ENCODE peak calls at places on chromosomes 3 and 15, in eight cellular contexts. One of them, this sample, is unnamed.

GRCh38 chr3:151067158-151067557 is 18.3 kb upstream of the MED12L start:
- DNase-seq in body of pancreas: no peak
- DNase-seq in lower leg skin: no peak
- DNase-seq in Peyer's patch: no peak
- DNase-seq in IMR-90: no peak
- DNase-seq in HCT116: peak; percentile 13
- DNase-seq in uterus: no peak
- DNase-seq in A549: peak; percentile 37
- DNase-seq in this sample: no peak

GRCh38 chr3:100032262-100032661 is 82.0 kb downstream of the FILIP1L start:
- DNase-seq in A549: peak; percentile 11
- DNase-seq in Peyer's patch: no peak
- DNase-seq in HCT116: no peak
- DNase-seq in lower leg skin: no peak
- DNase-seq in IMR-90: peak; percentile 90
- DNase-seq in uterus: no peak
- DNase-seq in body of pancreas: no peak
- DNase-seq in this sample: no peak

GRCh38 chr3:124780767-124781485 is 50.7 kb downstream of the UMPS start:
- DNase-seq in body of pancreas: peak; percentile 58
- DNase-seq in lower leg skin: peak; percentile 94
- DNase-seq in Peyer's patch: no peak
- DNase-seq in uterus: peak; percentile 74
- DNase-seq in IMR-90: peak; percentile 58
- DNase-seq in A549: no peak
- DNase-seq in HCT116: no peak
- DNase-seq in this sample: peak; percentile 33

GRCh38 chr3:174216948-174217718 is 642.0 kb upstream of the NAALADL2 start:
- DNase-seq in lower leg skin: no peak
- DNase-seq in IMR-90: no peak
- DNase-seq in uterus: no peak
- DNase-seq in Peyer's patch: no peak
- DNase-seq in HCT116: no peak
- DNase-seq in body of pancreas: no peak
- DNase-seq in A549: no peak
- DNase-seq in this sample: no peak

GRCh38 chr15:50116477-50116876 is 2.6 kb downstream of the ATP8B4 start:
- DNase-seq in HCT116: peak; percentile 34
- DNase-seq in body of pancreas: peak; percentile 25
- DNase-seq in lower leg skin: no peak
- DNase-seq in uterus: no peak
- DNase-seq in IMR-90: peak; percentile 19
- DNase-seq in A549: peak; percentile 73
- DNase-seq in Peyer's patch: no peak
- DNase-seq in this sample: no peak

GRCh38 chr3:41241800-41242571 is 42.7 kb downstream of the CTNNB1 start:
- DNase-seq in A549: no peak
- DNase-seq in IMR-90: no peak
- DNase-seq in lower leg skin: no peak
- DNase-seq in uterus: no peak
- DNase-seq in body of pancreas: no peak
- DNase-seq in Peyer's patch: no peak
- DNase-seq in HCT116: no peak
- DNase-seq in this sample: no peak

GRCh38 chr15:76996526-76997401 is 1.8 kb downstream of the PSTPIP1 start:
- DNase-seq in Peyer's patch: peak; percentile 34
- DNase-seq in uterus: peak; percentile 26
- DNase-seq in lower leg skin: no peak
- DNase-seq in HCT116: no peak
- DNase-seq in A549: no peak
- DNase-seq in body of pancreas: no peak
- DNase-seq in IMR-90: peak; percentile 27
- DNase-seq in this sample: no peak

GRCh38 chr3:127170794-127171193 is 22.1 kb upstream of the PRR23E start:
- DNase-seq in A549: peak; percentile 4
- DNase-seq in uterus: no peak
- DNase-seq in IMR-90: peak; percentile 64
- DNase-seq in body of pancreas: no peak
- DNase-seq in HCT116: no peak
- DNase-seq in Peyer's patch: peak; percentile 3
- DNase-seq in lower leg skin: peak; percentile 70
- DNase-seq in this sample: no peak

GRCh38 chr3:83868909-83869567 is 1089.8 kb upstream of the CADM2 start:
- DNase-seq in IMR-90: no peak
- DNase-seq in lower leg skin: no peak
- DNase-seq in uterus: no peak
- DNase-seq in Peyer's patch: no peak
- DNase-seq in body of pancreas: no peak
- DNase-seq in A549: no peak
- DNase-seq in HCT116: no peak
- DNase-seq in this sample: no peak

GRCh38 chr3:170117134-170117533 is 64.4 kb downstream of the PHC3 start:
- DNase-seq in lower leg skin: no peak
- DNase-seq in A549: peak; percentile 37
- DNase-seq in Peyer's patch: no peak
- DNase-seq in uterus: no peak
- DNase-seq in HCT116: no peak
- DNase-seq in IMR-90: no peak
- DNase-seq in body of pancreas: no peak
- DNase-seq in this sample: no peak

GRCh38 chr3:156473341-156473740 is 81.6 kb downstream of the SSR3 start:
- DNase-seq in lower leg skin: no peak
- DNase-seq in IMR-90: no peak
- DNase-seq in HCT116: no peak
- DNase-seq in Peyer's patch: no peak
- DNase-seq in uterus: no peak
- DNase-seq in body of pancreas: no peak
- DNase-seq in A549: no peak
- DNase-seq in this sample: no peak

DNA sequence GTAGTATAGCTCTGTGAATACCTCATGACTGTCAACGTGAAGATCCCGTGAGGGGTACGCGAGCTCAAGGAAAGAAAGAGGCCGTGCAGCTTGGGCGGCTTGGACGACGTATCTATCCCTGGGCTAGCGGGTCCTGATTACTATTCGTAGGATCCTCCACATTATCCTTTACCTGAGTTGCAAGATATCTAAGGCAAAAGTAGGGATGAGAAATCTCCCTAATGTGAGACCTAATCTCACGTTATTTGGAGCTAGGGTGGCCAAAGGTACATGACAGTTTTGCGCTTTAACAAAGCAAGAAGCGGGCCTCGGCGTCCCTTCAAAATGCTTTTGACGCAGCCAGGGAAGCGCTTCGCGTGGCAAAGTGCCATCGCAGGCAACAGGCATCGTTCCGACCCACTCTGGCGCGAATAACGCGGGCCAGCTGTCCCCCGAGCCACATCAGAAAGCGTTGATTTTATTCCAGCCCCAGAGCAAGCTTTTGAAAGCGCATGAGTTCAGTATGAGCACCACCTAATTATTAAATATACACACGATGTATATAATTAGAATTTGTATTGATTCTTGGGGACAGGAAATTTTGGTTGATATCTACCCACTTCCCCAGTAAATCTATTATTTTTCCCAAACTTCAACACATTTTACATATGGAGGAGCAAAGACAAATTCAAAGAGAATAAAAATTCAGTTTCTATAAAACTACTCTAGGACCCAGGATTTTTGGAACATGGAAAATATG is 2.5 kb upstream of the EOMES start:
- DNase-seq in uterus: no peak
- DNase-seq in body of pancreas: no peak
- DNase-seq in A549: no peak
- DNase-seq in lower leg skin: no peak
- DNase-seq in HCT116: no peak
- DNase-seq in Peyer's patch: no peak
- DNase-seq in IMR-90: no peak
- DNase-seq in this sample: no peak
- H3K4me3 ChIP-seq in uterus: no peak overlapping the region
- H3K4me3 ChIP-seq in body of pancreas: no peak overlapping the region
- H3K4me3 ChIP-seq in A549: no peak overlapping the region
- H3K4me3 ChIP-seq in lower leg skin: no peak overlapping the region
- H3K4me3 ChIP-seq in HCT116: no peak overlapping the region
- H3K4me3 ChIP-seq in Peyer's patch: no peak overlapping the region
- H3K4me3 ChIP-seq in IMR-90: no peak overlapping the region
- H3K4me3 ChIP-seq in this sample: no peak overlapping the region

GRCh38 chr15:75840659-75841058 is 2.6 kb upstream of the UBE2Q2 start:
- DNase-seq in HCT116: no peak
- DNase-seq in body of pancreas: peak; percentile 32
- DNase-seq in A549: peak; percentile 71
- DNase-seq in IMR-90: peak; percentile 75
- DNase-seq in uterus: peak; percentile 22
- DNase-seq in Peyer's patch: no peak
- DNase-seq in lower leg skin: no peak
- DNase-seq in this sample: no peak

GRCh38 chr15:75843618-75844610 is 667 bp downstream of the UBE2Q2 start:
- DNase-seq in lower leg skin: peak; percentile 90
- DNase-seq in Peyer's patch: peak; percentile 65
- DNase-seq in body of pancreas: peak; percentile 51
- DNase-seq in uterus: peak; percentile 70
- DNase-seq in IMR-90: peak; percentile 37
- DNase-seq in A549: peak; percentile 70
- DNase-seq in HCT116: no peak
- DNase-seq in this sample: peak; percentile 47

GRCh38 chr15:75844629-75845390 is 1.6 kb downstream of the UBE2Q2 start:
- DNase-seq in body of pancreas: no peak
- DNase-seq in IMR-90: no peak
- DNase-seq in HCT116: no peak
- DNase-seq in uterus: no peak
- DNase-seq in Peyer's patch: no peak
- DNase-seq in A549: no peak
- DNase-seq in lower leg skin: no peak
- DNase-seq in this sample: no peak

DNA sequence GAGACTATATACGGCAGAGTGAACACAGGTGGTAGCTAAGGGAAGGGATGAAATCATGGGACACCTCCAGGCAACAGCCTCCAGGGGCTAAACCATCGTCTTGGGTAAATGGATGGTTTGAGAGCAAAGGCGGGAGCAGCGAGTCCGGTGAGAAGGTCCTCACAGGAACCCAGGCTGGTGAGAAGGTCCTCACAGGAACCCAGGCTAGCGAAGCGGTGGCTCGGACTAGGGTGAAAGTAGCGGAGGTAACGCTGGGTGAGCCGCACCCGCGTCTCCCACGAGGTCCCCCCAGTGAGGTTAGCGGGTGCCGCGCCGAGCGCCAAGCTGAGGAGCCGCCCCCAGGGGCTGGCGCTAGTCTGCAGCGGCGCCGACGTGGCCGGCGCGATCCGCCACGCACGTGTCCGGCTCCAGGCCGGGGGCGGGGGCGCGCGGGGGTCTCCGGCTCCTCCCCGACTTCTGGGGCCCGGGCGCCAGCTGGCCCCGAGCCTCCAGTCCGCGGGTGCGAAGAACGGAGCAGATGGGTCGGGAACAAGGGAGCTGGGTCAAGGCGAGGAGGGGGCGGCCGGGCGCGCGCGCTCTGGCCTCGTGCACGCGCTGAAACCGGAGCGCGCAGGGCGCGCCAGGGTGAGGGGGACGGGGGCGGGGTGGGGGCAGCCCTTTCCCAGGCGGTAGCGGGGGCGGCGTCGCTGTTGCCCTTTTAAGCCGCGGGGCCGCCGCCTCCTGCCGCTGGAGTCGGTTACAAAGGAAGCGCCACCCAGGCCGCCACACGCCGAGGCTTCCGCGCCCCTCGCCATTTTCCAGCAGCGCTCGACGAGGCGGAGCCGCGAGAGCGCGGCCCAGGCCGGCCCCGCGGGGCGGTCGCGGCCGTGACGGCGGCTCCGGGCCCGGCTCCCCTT is at the start of gene UBE2Q2:
- DNase-seq in lower leg skin: peak; percentile 94
- DNase-seq in IMR-90: peak; percentile 62
- DNase-seq in A549: peak; percentile 88
- DNase-seq in Peyer's patch: peak; percentile 73
- DNase-seq in uterus: peak; percentile 72
- DNase-seq in HCT116: no peak
- DNase-seq in body of pancreas: peak; percentile 66
- DNase-seq in this sample: peak; percentile 66
- TF ChIP-seq POLR2A in lower leg skin: no peak
- TF ChIP-seq POLR2A in IMR-90: peak; percentile 66
- TF ChIP-seq POLR2A in A549: peak; percentile 78
- TF ChIP-seq POLR2A in Peyer's patch: no peak
- TF ChIP-seq POLR2A in uterus: peak; percentile 65
- TF ChIP-seq POLR2A in HCT116: peak; percentile 40
- TF ChIP-seq POLR2A in body of pancreas: no peak
- TF ChIP-seq POLR2A in this sample: no peak

DNA sequence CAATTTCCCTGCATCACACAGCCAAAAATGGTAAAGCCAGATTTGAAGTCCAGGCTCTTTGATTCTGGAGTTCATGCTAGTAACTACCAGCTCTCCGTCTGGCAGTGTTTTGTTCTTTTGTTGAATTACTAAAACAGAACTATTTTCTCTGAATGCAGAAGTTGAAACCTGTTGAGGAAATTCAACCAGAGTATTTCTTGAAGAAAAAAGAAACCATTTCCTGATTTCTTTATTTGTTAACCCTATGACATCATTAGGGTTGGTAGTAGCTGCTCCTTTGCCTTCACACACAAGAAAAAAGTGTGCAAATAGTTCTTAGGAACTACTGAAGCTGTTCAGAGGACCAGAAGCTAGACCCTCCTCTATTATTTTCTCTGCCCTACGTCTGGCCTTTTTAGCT is 34.4 kb downstream of the CRTC3 start:
- DNase-seq in uterus: no peak
- DNase-seq in HCT116: no peak
- DNase-seq in A549: no peak
- DNase-seq in Peyer's patch: no peak
- DNase-seq in IMR-90: no peak
- DNase-seq in body of pancreas: no peak
- DNase-seq in lower leg skin: no peak
- DNase-seq in this sample: no peak
- TF ChIP-seq CTCF in uterus: no peak
- TF ChIP-seq CTCF in HCT116: no peak
- TF ChIP-seq CTCF in A549: no peak
- TF ChIP-seq CTCF in Peyer's patch: no peak
- TF ChIP-seq CTCF in IMR-90: no peak
- TF ChIP-seq CTCF in body of pancreas: no peak
- TF ChIP-seq CTCF in lower leg skin: no peak
- TF ChIP-seq CTCF in this sample: no peak

GRCh38 chr3:114624047-114624445 is 330.2 kb downstream of the TIGIT start:
- DNase-seq in Peyer's patch: no peak
- DNase-seq in IMR-90: peak; percentile 71
- DNase-seq in body of pancreas: peak; percentile 47
- DNase-seq in lower leg skin: no peak
- DNase-seq in uterus: peak; percentile 58
- DNase-seq in HCT116: no peak
- DNase-seq in A549: peak; percentile 41
- DNase-seq in this sample: no peak

GRCh38 chr3:114626751-114627150 is 332.9 kb downstream of the TIGIT start:
- DNase-seq in HCT116: no peak
- DNase-seq in A549: no peak
- DNase-seq in body of pancreas: no peak
- DNase-seq in lower leg skin: no peak
- DNase-seq in Peyer's patch: no peak
- DNase-seq in IMR-90: peak; percentile 34
- DNase-seq in uterus: no peak
- DNase-seq in this sample: no peak

GRCh38 chr3:114624676-114625181 is 330.9 kb downstream of the TIGIT start:
- DNase-seq in body of pancreas: peak; percentile 90
- DNase-seq in IMR-90: peak; percentile 99
- DNase-seq in lower leg skin: peak; percentile 96
- DNase-seq in Peyer's patch: peak; percentile 38
- DNase-seq in A549: peak; percentile 92
- DNase-seq in HCT116: peak; percentile 87
- DNase-seq in uterus: peak; percentile 94
- DNase-seq in this sample: peak; percentile 27

GRCh38 chr3:114622001-114622400 is 328.2 kb downstream of the TIGIT start:
- DNase-seq in uterus: no peak
- DNase-seq in A549: no peak
- DNase-seq in IMR-90: peak; percentile 34
- DNase-seq in lower leg skin: no peak
- DNase-seq in HCT116: no peak
- DNase-seq in body of pancreas: no peak
- DNase-seq in Peyer's patch: no peak
- DNase-seq in this sample: no peak

GRCh38 chr3:114623420-114624046 is 329.7 kb downstream of the TIGIT start:
- DNase-seq in lower leg skin: no peak
- DNase-seq in IMR-90: no peak
- DNase-seq in A549: peak; percentile 27
- DNase-seq in uterus: no peak
- DNase-seq in Peyer's patch: no peak
- DNase-seq in body of pancreas: no peak
- DNase-seq in HCT116: no peak
- DNase-seq in this sample: no peak
- H3K4me3 ChIP-seq in lower leg skin: no peak overlapping the region
- H3K4me3 ChIP-seq in IMR-90: peak overlapping the region; percentile 62
- H3K4me3 ChIP-seq in A549: peak overlapping the region; percentile 40
- H3K4me3 ChIP-seq in uterus: peak overlapping the region; percentile 34
- H3K4me3 ChIP-seq in Peyer's patch: no peak overlapping the region
- H3K4me3 ChIP-seq in body of pancreas: no peak overlapping the region
- H3K4me3 ChIP-seq in HCT116: peak overlapping the region; percentile 61
- H3K4me3 ChIP-seq in this sample: no peak overlapping the region